ENCODE peak calls at places on chromosomes 12 and 14, in four cellular contexts. Q is mesenchymal stem cell, R is mesendoderm, D is H9. Z is an unnamed sample.

GRCh38 chr12:111441107-111441928 is 35.6 kb downstream of the SH2B3 start:
- DNase-seq in Q (no peak), R (no peak), D (peak; percentile 19), Z (no peak)

GRCh38 chr12:29743801-29744200 is 39.9 kb downstream of the TMTC1 start:
- DNase-seq in Q (peak; percentile 98), R (peak; percentile 94), D (peak; percentile 46), Z (no peak)

GRCh38 chr12:131140069-131140435 is 186.3 kb downstream of the ADGRD1 start:
- DNase-seq in Q (no peak), R (no peak), D (peak; percentile 23), Z (no peak)

GRCh38 chr14:68784298-68784910 is 8.5 kb downstream of the ZFP36L1 start:
- DNase-seq in Q (peak; percentile 67), R (no peak), D (no peak), Z (no peak)

GRCh38 chr12:130715996-130716917 is at the start of gene RIMBP2:
- DNase-seq in Q (peak; percentile 0), R (peak; percentile 89), D (peak; percentile 83), Z (no peak)

GRCh38 chr14:58978336-58978735 is 210.1 kb upstream of the DAAM1 start:
- DNase-seq in Q (peak; percentile 76), R (no peak), D (no peak), Z (peak; percentile 98)

GRCh38 chr12:89544027-89544426 is 18.2 kb upstream of the POC1B start:
- DNase-seq in Q (no peak), R (no peak), D (no peak), Z (no peak)

GRCh38 chr14:77375164-77375950 is 1.5 kb downstream of the TMED8 start:
- DNase-seq in Q (no peak), R (no peak), D (no peak), Z (no peak)

GRCh38 chr12:32049956-32050355 is 56.7 kb upstream of the BICD1 start:
- DNase-seq in Q (peak; percentile 82), R (no peak), D (no peak), Z (peak; percentile 60)

GRCh38 chr12:92098594-92099370 is 46.9 kb downstream of the BTG1 start:
- DNase-seq in Q (no peak), R (no peak), D (no peak), Z (no peak)

GRCh38 chr12:130764475-130765185 is 48.5 kb upstream of the RIMBP2 start:
- DNase-seq in Q (peak; percentile 63), R (peak; percentile 86), D (no peak), Z (peak; percentile 30)

GRCh38 chr12:111758120-111758561 is 8.6 kb upstream of the ALDH2 start:
- DNase-seq in Q (no peak), R (peak; percentile 32), D (peak; percentile 54), Z (peak; percentile 33)

GRCh38 chr12:121889267-121889624 is 656 bp downstream of the PSMD9 start:
- DNase-seq in Q (no peak), R (no peak), D (no peak), Z (no peak)

GRCh38 chr14:54637829-54638446 is 71.0 kb downstream of the SAMD4A start:
- DNase-seq in Q (peak; percentile 94), R (no peak), D (no peak), Z (no peak)

GRCh38 chr14:94906577-94906976 is 136.7 kb upstream of the GSC start:
- DNase-seq in Q (no peak), R (no peak), D (no peak), Z (no peak)

GRCh38 chr12:3527736-3528135 is 36.7 kb downstream of the PRMT8 start:
- DNase-seq in Q (no peak), R (no peak), D (no peak), Z (peak; percentile 11)

GRCh38 chr12:89542912-89543592 is 17.2 kb upstream of the POC1B start:
- DNase-seq in Q (peak; percentile 81), R (peak; percentile 94), D (peak; percentile 80), Z (peak; percentile 64)

GRCh38 chr12:80472912-80473500 is 29.0 kb downstream of the PTPRQ start:
- DNase-seq in Q (peak; percentile 85), R (peak; percentile 67), D (no peak), Z (peak; percentile 61)

GRCh38 chr14:86574026-86574777 is 1044.3 kb downstream of the FLRT2 start:
- DNase-seq in Q (peak; percentile 42), R (peak; percentile 2), D (no peak), Z (peak; percentile 15)

GRCh38 chr14:71742491-71742890 is 189.7 kb upstream of the RGS6 start:
- DNase-seq in Q (no peak), R (no peak), D (no peak), Z (no peak)

GRCh38 chr14:74552623-74553022 is 59.1 kb downstream of the ISCA2 start:
- DNase-seq in Q (no peak), R (no peak), D (no peak), Z (no peak)

GRCh38 chr14:26863736-26864135 is 265.9 kb upstream of the NOVA1 start:
- DNase-seq in Q (peak; percentile 47), R (no peak), D (no peak), Z (no peak)

GRCh38 chr14:33123281-33123680 is 184.6 kb downstream of the NPAS3 start:
- DNase-seq in Q (no peak), R (no peak), D (no peak), Z (no peak)

GRCh38 chr14:100470523-100470897 is 116.7 kb downstream of the BEGAIN start:
- DNase-seq in Q (no peak), R (peak; percentile 47), D (no peak), Z (no peak)

GRCh38 chr12:3009780-3010179 is 50.6 kb downstream of the TEAD4 start:
- DNase-seq in Q (no peak), R (no peak), D (no peak), Z (no peak)

GRCh38 chr14:100302616-100303015 is 3.6 kb downstream of the SLC25A29 start:
- DNase-seq in Q (no peak), R (no peak), D (no peak), Z (no peak)

GRCh38 chr12:15505616-15506015 is 183.3 kb downstream of the PTPRO start:
- DNase-seq in Q (no peak), R (no peak), D (no peak), Z (no peak)

GRCh38 chr14:24909523-24910302 is 140.2 kb downstream of the STXBP6 start:
- DNase-seq in Q (no peak), R (no peak), D (no peak), Z (no peak)

GRCh38 chr12:94656556-94656955 is 6.2 kb upstream of the TMCC3 start:
- DNase-seq in Q (no peak), R (no peak), D (no peak), Z (peak; percentile 94)

GRCh38 chr12:39272934-39273770 is 169.8 kb downstream of the KIF21A start:
- DNase-seq in Q (peak; percentile 72), R (peak; percentile 51), D (no peak), Z (peak; percentile 28)

GRCh38 chr12:122078141-122079037 is at the start of gene MLXIP:
- DNase-seq in Q (peak; percentile 94), R (peak; percentile 95), D (peak; percentile 93), Z (peak; percentile 86)

GRCh38 chr14:61498811-61499210 is 177.4 kb downstream of the PRKCH start:
- DNase-seq in Q (no peak), R (no peak), D (no peak), Z (no peak)

DNA sequence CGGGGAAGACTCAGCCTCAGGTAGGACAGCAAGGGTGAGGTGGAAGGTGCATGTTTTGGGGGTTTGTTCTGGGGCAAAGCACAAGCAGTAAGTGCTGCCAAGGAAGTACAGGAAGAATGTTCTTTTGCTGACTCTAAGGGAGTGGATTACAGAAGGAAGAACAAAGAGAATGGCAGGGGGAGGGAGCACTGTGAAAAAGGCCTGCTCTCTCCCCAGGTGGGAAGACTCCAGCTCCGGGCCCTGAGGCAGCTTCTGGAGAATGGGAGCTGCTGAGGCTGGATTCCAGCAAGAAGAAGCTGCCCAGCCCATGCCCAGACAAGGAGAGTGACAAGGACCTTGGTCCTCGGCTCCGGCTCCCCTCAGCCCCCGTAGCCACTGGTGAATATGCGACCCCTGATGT is 7.0 kb upstream of the PFDN5 start:
- DNase-seq in Q (no peak), R (no peak), D (no peak), Z (no peak)
- H3K27ac ChIP-seq in Q (no peak overlapping the region), R (no peak overlapping the region), D (no peak overlapping the region), Z (no peak overlapping the region)

GRCh38 chr12:102407776-102408486 is 72.4 kb downstream of the IGF1 start:
- DNase-seq in Q (no peak), R (no peak), D (no peak), Z (no peak)

GRCh38 chr12:102413396-102413795 is 67.0 kb downstream of the IGF1 start:
- DNase-seq in Q (no peak), R (no peak), D (no peak), Z (no peak)

GRCh38 chr12:102406033-102406584 is 74.3 kb downstream of the IGF1 start:
- DNase-seq in Q (no peak), R (peak; percentile 20), D (no peak), Z (no peak)

DNA sequence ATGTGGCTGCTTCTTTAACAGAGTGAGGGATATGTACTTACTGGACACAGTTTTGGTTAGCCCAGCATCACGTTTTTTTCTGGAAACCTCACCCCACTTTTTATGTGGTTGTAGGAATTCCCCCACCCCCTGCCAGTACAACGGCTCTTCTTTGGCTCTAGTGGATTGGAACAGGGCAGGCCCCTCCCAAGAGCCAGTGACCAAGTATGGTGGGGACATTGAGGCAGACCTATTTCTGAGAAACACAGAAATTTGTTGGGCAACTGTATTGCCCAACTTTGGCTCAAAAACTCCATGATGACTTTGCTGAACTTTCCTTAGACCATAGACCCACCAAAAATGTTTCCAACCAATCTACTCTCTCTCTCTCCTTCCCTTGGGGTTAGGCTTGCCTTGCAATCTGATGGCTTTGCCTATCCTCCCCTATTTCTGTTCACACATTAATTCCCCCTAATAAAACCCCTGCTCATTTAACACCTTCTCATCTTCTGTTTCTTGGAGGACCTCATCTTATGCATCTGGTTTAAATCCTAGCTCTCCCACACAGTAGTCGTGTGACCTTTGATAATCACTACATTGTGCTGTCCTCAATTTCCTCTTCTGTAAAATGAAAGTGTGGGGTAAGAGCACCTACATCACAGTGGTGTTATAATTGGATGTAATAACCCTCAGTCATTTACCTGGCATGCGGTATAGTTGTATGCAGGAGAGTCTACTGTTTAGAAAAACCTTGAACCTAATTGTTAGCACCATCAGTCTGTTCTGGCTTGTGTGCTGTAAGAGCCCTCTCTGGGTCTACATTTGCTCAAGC is 71.7 kb downstream of the IGF1 start:
- DNase-seq in Q (no peak), R (no peak), D (no peak), Z (no peak)
- H2BK120ac ChIP-seq in Q (no peak overlapping the region), R (no peak overlapping the region), D (no peak overlapping the region), Z (no peak overlapping the region)

GRCh38 chr12:103198499-103198898 is 241.0 kb downstream of the ASCL1 start:
- DNase-seq in Q (no peak), R (peak; percentile 4), D (peak; percentile 37), Z (no peak)

GRCh38 chr12:103196467-103196866 is 239.0 kb downstream of the ASCL1 start:
- DNase-seq in Q (no peak), R (no peak), D (no peak), Z (no peak)

GRCh38 chr12:103197725-103198388 is 240.4 kb downstream of the ASCL1 start:
- DNase-seq in Q (no peak), R (no peak), D (peak; percentile 38), Z (no peak)
- H2AK5ac ChIP-seq in Q (no peak overlapping the region), R (no peak overlapping the region), D (no peak overlapping the region), Z (no peak overlapping the region)

DNA sequence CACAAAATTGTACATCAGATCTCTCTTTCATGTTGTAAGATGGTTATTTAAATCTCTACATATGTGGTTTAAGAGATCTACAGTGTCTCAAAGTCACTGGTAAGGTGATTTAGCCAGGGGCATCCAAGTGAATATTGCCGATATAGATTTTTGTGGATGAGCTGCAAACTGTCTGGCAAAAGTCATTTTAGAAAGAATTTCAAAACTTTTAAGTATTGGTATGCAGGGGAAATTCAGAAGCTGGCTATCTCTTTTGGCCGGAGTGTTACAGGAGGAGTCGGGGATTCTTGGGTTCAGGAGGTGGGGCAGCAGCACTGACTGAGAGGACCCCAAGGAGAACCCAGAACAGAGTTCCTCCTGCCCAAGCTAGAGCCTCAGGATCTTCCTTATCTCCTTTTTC is 69.9 kb downstream of the PTHLH start:
- DNase-seq in Q (no peak), R (peak; percentile 58), D (no peak), Z (no peak)
- H3K27ac ChIP-seq in Q (no peak overlapping the region), R (peak overlapping the region; percentile 63), D (no peak overlapping the region), Z (peak overlapping the region; percentile 63)